ENCODE peak calls at places on chromosomes 6 and 20, in ten cellular contexts. S is upper lobe of left lung, Y is breast epithelium, B is HCT116, D is A549, H is sigmoid colon, M is spleen, U is lower leg skin, I is Peyer's patch, N is heart left ventricle. A is an unnamed sample.

GRCh38 chr6:113697642-113698410 is 159.3 kb upstream of the MARCKS start:
- DNase-seq in S (no peak), N (no peak), Y (no peak), B (no peak), H (no peak), D (no peak), I (no peak), U (no peak), M (no peak), A (peak; percentile 22)

GRCh38 chr20:22944062-22944461 is 91.0 kb upstream of the SSTR4 start:
- DNase-seq in Y (no peak), D (no peak), I (no peak), N (no peak), B (no peak), H (no peak), S (no peak), U (no peak), M (no peak), A (no peak)

GRCh38 chr20:44703956-44704488 is 11.1 kb upstream of the CCN5 start:
- DNase-seq in B (no peak), S (no peak), Y (no peak), D (no peak), I (no peak), U (no peak), H (no peak), N (no peak), M (no peak), A (no peak)

GRCh38 chr20:23959054-23959453 is 29.5 kb downstream of the GGTLC1 start:
- DNase-seq in Y (no peak), S (no peak), B (no peak), U (no peak), D (no peak), N (no peak), M (no peak), H (no peak), I (no peak), A (no peak)

GRCh38 chr6:157035576-157035975 is 258.4 kb downstream of the ARID1B start:
- DNase-seq in Y (no peak), D (no peak), B (no peak), S (no peak), I (no peak), M (no peak), U (no peak), N (no peak), H (no peak), A (no peak)

GRCh38 chr20:52914870-52915269 is 57.3 kb upstream of the TSHZ2 start:
- DNase-seq in U (no peak), N (no peak), Y (no peak), D (no peak), I (no peak), H (no peak), B (no peak), M (no peak), S (no peak), A (no peak)

GRCh38 chr6:126959765-126960164 is 158.7 kb upstream of the RSPO3 start:
- DNase-seq in U (no peak), B (no peak), N (no peak), I (no peak), D (no peak), Y (no peak), H (no peak), M (no peak), S (no peak), A (no peak)

GRCh38 chr6:144675231-144675861 is 390.2 kb downstream of the UTRN start:
- DNase-seq in D (no peak), U (no peak), S (no peak), Y (no peak), H (no peak), B (no peak), N (no peak), M (no peak), I (no peak), A (no peak)

GRCh38 chr6:111871207-111871606 is 2.0 kb downstream of the FYN start:
- DNase-seq in M (no peak), I (peak; percentile 48), N (no peak), D (no peak), H (no peak), S (no peak), B (no peak), Y (no peak), U (no peak), A (no peak)
- TF ChIP-seq POLR2A in M (no peak), I (no peak), N (no peak), D (no peak), H (no peak), S (no peak), B (no peak), Y (no peak), U (no peak), A (no peak)

GRCh38 chr20:46407671-46407996 is 1.2 kb upstream of the ELMO2 start:
- DNase-seq in I (no peak), U (no peak), H (no peak), N (no peak), B (no peak), M (no peak), Y (no peak), S (no peak), D (no peak), A (no peak)

GRCh38 chr20:46411637-46412036 is 5.2 kb upstream of the ELMO2 start:
- DNase-seq in H (no peak), Y (no peak), I (no peak), S (no peak), B (no peak), M (no peak), D (no peak), N (no peak), U (no peak), A (no peak)

GRCh38 chr20:46408281-46408731 is 1.9 kb upstream of the ELMO2 start:
- DNase-seq in H (no peak), B (no peak), I (no peak), N (no peak), U (no peak), M (no peak), D (no peak), Y (no peak), S (no peak), A (no peak)

GRCh38 chr20:46406200-46406985 is at the start of gene ELMO2:
- DNase-seq in D (peak; percentile 95), Y (peak; percentile 96), H (peak; percentile 99), U (peak; percentile 98), N (peak; percentile 99), I (peak; percentile 99), M (peak; percentile 99), B (peak; percentile 89), S (peak; percentile 98), A (peak; percentile 91)

GRCh38 chr20:46406986-46407670 is 713 bp upstream of the ELMO2 start:
- DNase-seq in I (peak; percentile 81), N (peak; percentile 73), D (no peak), S (peak; percentile 88), B (peak; percentile 19), H (peak; percentile 87), Y (peak; percentile 86), U (peak; percentile 65), M (peak; percentile 93), A (no peak)
- TF ChIP-seq POLR2A in I (no peak), N (no peak), D (no peak), S (no peak), B (no peak), H (no peak), Y (no peak), U (no peak), M (no peak), A (no peak)

GRCh38 chr20:45842169-45842812 is 8.7 kb downstream of the SNX21 start:
- DNase-seq in B (no peak), D (no peak), S (no peak), U (no peak), I (peak; percentile 39), Y (no peak), H (peak; percentile 90), M (no peak), N (no peak), A (no peak)
- TF ChIP-seq POLR2A in B (no peak), D (no peak), S (no peak), U (no peak), I (no peak), Y (no peak), H (no peak), M (no peak), N (no peak), A (no peak)

GRCh38 chr6:25419879-25420278 is 140.7 kb downstream of the CARMIL1 start:
- DNase-seq in U (no peak), H (no peak), I (no peak), Y (no peak), M (no peak), N (no peak), D (no peak), B (no peak), S (no peak), A (no peak)
- TF ChIP-seq POLR2A in U (no peak), H (no peak), I (no peak), Y (no peak), M (no peak), N (no peak), D (no peak), B (no peak), S (no peak), A (no peak)

DNA sequence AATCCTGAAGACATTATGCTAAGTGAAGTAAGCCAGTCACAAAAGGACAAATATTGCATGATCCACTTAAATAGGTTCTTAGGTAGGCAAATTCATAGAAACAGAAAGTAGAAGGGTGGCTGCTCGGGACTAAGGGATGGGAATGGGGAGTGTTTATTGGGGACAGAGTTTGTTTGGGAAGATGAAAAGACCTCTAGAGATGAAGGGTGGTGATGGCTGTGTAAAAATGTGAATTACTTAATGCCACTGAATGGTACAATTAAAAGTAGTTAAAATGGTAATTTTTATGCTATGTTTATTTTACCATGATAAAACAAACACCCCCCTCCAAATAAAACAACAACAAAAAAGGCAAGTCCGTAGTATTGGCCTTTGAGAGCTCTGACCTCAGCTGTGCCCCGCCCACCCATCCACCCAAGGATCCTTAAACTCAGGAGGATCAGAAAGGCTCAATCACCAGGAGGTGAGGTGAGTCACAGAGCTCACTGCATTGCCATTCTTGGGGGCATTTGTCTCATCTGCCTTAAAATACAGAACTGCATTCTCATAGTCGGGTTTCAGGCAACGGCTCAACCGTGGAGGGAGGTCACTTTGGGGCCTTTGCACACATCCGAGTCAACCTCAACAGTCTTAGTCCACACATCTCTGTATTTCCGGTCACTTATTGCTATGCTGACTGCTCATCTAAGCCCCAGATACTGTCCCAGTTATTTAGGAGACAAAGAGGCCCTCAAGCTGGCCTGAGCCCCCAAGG is 96.7 kb downstream of the SLC22A23 start:
- DNase-seq in I (no peak), H (no peak), S (no peak), U (no peak), Y (no peak), B (no peak), D (no peak), N (no peak), M (no peak), A (peak; percentile 42)
- TF ChIP-seq POLR2A in I (no peak), H (no peak), S (no peak), U (no peak), Y (no peak), B (no peak), D (no peak), N (no peak), M (no peak), A (no peak)